ENCODE peak calls at places on chromosomes 13 and 19, in six cellular contexts. C is Caco-2; X is sciatic nerve; U is activated CD4-positive, alpha-beta T cell treated with anti-CD3 and anti-CD28 coated beads, Interleukin-2, amount 50 U/mL, for 24 hours; T is cardiac muscle cell; A is glutamatergic neuron. W is an unnamed sample.

GRCh38 chr19:48367855-48368254 is 3.7 kb downstream of the SYNGR4 start:
- DNase-seq in C (no peak), A (no peak), U (no peak), X (no peak), T (no peak), W (no peak)

GRCh38 chr13:26810095-26810494 is 49.5 kb upstream of the GPR12 start:
- DNase-seq in T (no peak), X (no peak), A (no peak), C (no peak), U (no peak), W (no peak)

GRCh38 chr19:52673014-52673413 is 34.9 kb upstream of the ZNF83 start:
- DNase-seq in U (no peak), X (no peak), C (no peak), T (no peak), A (no peak), W (no peak)

GRCh38 chr19:35155441-35155840 is 906 bp downstream of the FXYD5 start:
- DNase-seq in X (no peak), T (no peak), U (no peak), A (peak; percentile 47), C (no peak), W (peak; percentile 29)

GRCh38 chr19:33375760-33376159 is 2.3 kb downstream of the CEBPG start:
- DNase-seq in C (no peak), X (no peak), T (no peak), U (no peak), A (no peak), W (no peak)

GRCh38 chr19:5697022-5697889 is 7.2 kb downstream of the RPL36 start:
- DNase-seq in T (no peak), A (peak; percentile 42), C (no peak), X (no peak), U (no peak), W (no peak)

GRCh38 chr19:39422020-39422419 is 9.6 kb downstream of the PLEKHG2 start:
- DNase-seq in U (no peak), X (no peak), C (no peak), T (no peak), A (no peak), W (no peak)

GRCh38 chr13:94548382-94549240 is 47.3 kb downstream of the TGDS start:
- DNase-seq in C (no peak), X (peak; percentile 70), A (peak; percentile 57), U (peak; percentile 39), T (peak; percentile 61), W (peak; percentile 57)

GRCh38 chr13:27665333-27665732 is 43.6 kb downstream of the POLR1D start:
- DNase-seq in T (peak; percentile 34), X (no peak), A (no peak), U (no peak), C (peak; percentile 11), W (no peak)

GRCh38 chr13:76708138-76708537 is 178.1 kb downstream of the KCTD12 start:
- DNase-seq in T (no peak), C (no peak), U (no peak), X (no peak), A (no peak), W (no peak)

GRCh38 chr19:52270266-52270885 is 989 bp downstream of the ZNF766 start:
- DNase-seq in T (no peak), C (peak; percentile 12), A (peak; percentile 30), X (no peak), U (no peak), W (peak; percentile 26)

GRCh38 chr13:98370806-98371553 is 193.9 kb upstream of the RNF113B start:
- DNase-seq in U (no peak), T (peak; percentile 10), A (no peak), X (no peak), C (no peak), W (no peak)

GRCh38 chr13:35898041-35898440 is 233.1 kb downstream of the DCLK1 start:
- DNase-seq in A (no peak), X (no peak), U (no peak), T (no peak), C (no peak), W (no peak)

GRCh38 chr13:101640797-101641400 is 188.4 kb downstream of the ITGBL1 start:
- DNase-seq in C (no peak), X (no peak), A (no peak), T (no peak), U (no peak), W (no peak)

GRCh38 chr19:12946092-12946845 is 607 bp downstream of the RAD23A start:
- DNase-seq in X (peak; percentile 79), T (peak; percentile 91), A (peak; percentile 79), C (peak; percentile 84), U (no peak), W (peak; percentile 76)

GRCh38 chr13:63184693-63185092 is 1769.0 kb upstream of the PCDH20 start:
- DNase-seq in X (no peak), T (peak; percentile 3), U (no peak), A (no peak), C (peak; percentile 49), W (no peak)

GRCh38 chr13:43272866-43273265 is 249.5 kb downstream of the DNAJC15 start:
- DNase-seq in X (no peak), U (no peak), C (no peak), A (no peak), T (no peak), W (no peak)

GRCh38 chr19:55678121-55678671 is 3.2 kb downstream of the EPN1 start:
- DNase-seq in T (no peak), C (no peak), U (no peak), X (no peak), A (no peak), W (peak; percentile 60)

GRCh38 chr13:101618440-101619187 is 166.1 kb downstream of the ITGBL1 start:
- DNase-seq in X (no peak), T (no peak), U (no peak), C (no peak), A (no peak), W (no peak)

GRCh38 chr19:23817519-23817918 is 58.8 kb upstream of the ZNF681 start:
- DNase-seq in X (no peak), T (peak; percentile 35), C (peak; percentile 9), A (peak; percentile 53), U (peak; percentile 5), W (peak; percentile 54)

GRCh38 chr13:26971990-26972888 is 199.4 kb downstream of the USP12 start:
- DNase-seq in C (peak; percentile 76), U (peak; percentile 9), A (no peak), X (no peak), T (peak; percentile 51), W (peak; percentile 81)

GRCh38 chr19:50705422-50706019 is 14.1 kb downstream of the SHANK1 start:
- DNase-seq in T (peak; percentile 70), X (no peak), U (no peak), C (peak; percentile 61), A (no peak), W (no peak)

GRCh38 chr19:31459430-31459829 is 110.2 kb upstream of the TSHZ3 start:
- DNase-seq in U (no peak), T (no peak), X (no peak), C (no peak), A (no peak), W (no peak)

GRCh38 chr19:35399231-35399630 is 28.4 kb downstream of the GPR42 start:
- DNase-seq in C (no peak), X (no peak), A (no peak), T (peak; percentile 4), U (no peak), W (no peak)

GRCh38 chr19:9132422-9132821 is 5.7 kb upstream of the OR7G3 start:
- DNase-seq in C (no peak), U (no peak), A (no peak), X (no peak), T (no peak), W (no peak)

GRCh38 chr19:45154064-45154827 is 6.5 kb downstream of the NKPD1 start:
- DNase-seq in A (no peak), U (no peak), T (no peak), X (no peak), C (peak; percentile 70), W (no peak)

GRCh38 chr19:45467115-45467455 is 711 bp upstream of the FOSB start:
- DNase-seq in T (no peak), U (no peak), X (no peak), C (no peak), A (no peak), W (no peak)

GRCh38 chr19:53871448-53871847 is 3.8 kb downstream of the MYADM start:
- DNase-seq in T (no peak), X (no peak), C (no peak), U (no peak), A (no peak), W (no peak)

GRCh38 chr13:26943748-26944147 is 183.2 kb upstream of the GPR12 start:
- DNase-seq in U (no peak), T (no peak), A (no peak), X (no peak), C (no peak), W (no peak)

GRCh38 chr19:43672061-43672679 is 2.2 kb upstream of the PLAUR start:
- DNase-seq in C (no peak), X (no peak), A (no peak), U (no peak), T (no peak), W (no peak)

GRCh38 chr19:23539499-23539898 is 144.2 kb upstream of the ZNF91 start:
- DNase-seq in X (no peak), A (no peak), U (no peak), T (no peak), C (no peak), W (no peak)

GRCh38 chr19:17195106-17195505 is 20.1 kb upstream of the USE1 start:
- DNase-seq in U (no peak), X (no peak), T (no peak), A (no peak), C (no peak), W (no peak)

GRCh38 chr19:57599377-57599760 is 316 bp upstream of the ZNF530 start:
- DNase-seq in A (no peak), T (no peak), X (no peak), U (no peak), C (no peak), W (no peak)

GRCh38 chr19:42122691-42123607 is 9.3 kb downstream of the POU2F2 start:
- DNase-seq in T (no peak), A (no peak), U (peak; percentile 81), C (no peak), X (no peak), W (no peak)

GRCh38 chr13:52703482-52703881 is 36.1 kb downstream of the CNMD start:
- DNase-seq in A (no peak), C (no peak), X (no peak), U (no peak), T (no peak), W (no peak)

GRCh38 chr13:90757127-90757680 is 590.3 kb upstream of the MIR17HG start:
- DNase-seq in U (no peak), C (no peak), A (no peak), T (no peak), X (no peak), W (no peak)

GRCh38 chr13:52686381-52686780 is 33.7 kb downstream of the SUGT1 start:
- DNase-seq in T (no peak), U (no peak), A (no peak), C (no peak), X (no peak), W (no peak)

GRCh38 chr13:94825507-94825906 is 113.2 kb upstream of the SOX21 start:
- DNase-seq in T (peak; percentile 5), A (peak; percentile 45), X (peak; percentile 73), U (no peak), C (no peak), W (peak; percentile 39)

GRCh38 chr13:99626461-99627082 is 125.3 kb downstream of the TM9SF2 start:
- DNase-seq in T (no peak), A (no peak), X (no peak), C (no peak), U (no peak), W (no peak)

GRCh38 chr13:27008733-27009132 is 162.9 kb downstream of the USP12 start:
- DNase-seq in A (no peak), U (no peak), X (no peak), T (no peak), C (no peak), W (no peak)